ENCODE peak calls at places on chromosomes 7 and 10, in seven cellular contexts. P is lung, V is BE2C, I is OCI-LY7, U is GM12865, J is endothelial cell, Y is A549. G is an unnamed sample.

GRCh38 chr7:105693576-105693975 is 112.3 kb upstream of the EFCAB10 start:
- DNase-seq in P (no peak), V (no peak), I (no peak), U (no peak), J (no peak), Y (no peak), G (no peak)

GRCh38 chr7:67380858-67381257 is 384.2 kb downstream of the TYW1 start:
- DNase-seq in P (no peak), V (no peak), I (no peak), U (no peak), J (no peak), Y (no peak), G (no peak)

GRCh38 chr10:70812814-70813213 is 2.9 kb upstream of the SGPL1 start:
- DNase-seq in P (no peak), V (no peak), I (no peak), U (no peak), J (no peak), Y (no peak), G (no peak)

GRCh38 chr7:100521076-100521475 is 17.9 kb upstream of the AGFG2 start:
- DNase-seq in P (no peak), V (no peak), I (no peak), U (no peak), J (no peak), Y (no peak), G (no peak)

GRCh38 chr7:63925262-63925625 is 73.4 kb upstream of the ZNF722 start:
- DNase-seq in P (no peak), V (no peak), I (no peak), U (no peak), J (no peak), Y (no peak), G (no peak)

GRCh38 chr7:5667391-5667790 is 114.1 kb downstream of the RNF216 start:
- DNase-seq in P (no peak), V (peak; percentile 78), I (no peak), U (no peak), J (peak; percentile 62), Y (no peak), G (peak; percentile 7)

GRCh38 chr7:55100962-55101327 is 82.1 kb downstream of the EGFR start:
- DNase-seq in P (no peak), V (no peak), I (no peak), U (no peak), J (no peak), Y (no peak), G (no peak)

GRCh38 chr7:149799397-149800168 is 26.2 kb upstream of the ZNF467 start:
- DNase-seq in P (peak; percentile 35), V (peak; percentile 74), I (peak; percentile 63), U (peak; percentile 48), J (peak; percentile 69), Y (no peak), G (no peak)

GRCh38 chr7:105841866-105842265 is 34.5 kb downstream of the ATXN7L1 start:
- DNase-seq in P (no peak), V (no peak), I (no peak), U (no peak), J (no peak), Y (no peak), G (no peak)

GRCh38 chr7:97006951-97007861 is 1.9 kb downstream of the DLX6 start:
- DNase-seq in P (no peak), V (no peak), I (no peak), U (no peak), J (no peak), Y (no peak), G (no peak)

GRCh38 chr10:103789771-103790201 is 65.6 kb downstream of the SH3PXD2A start:
- DNase-seq in P (no peak), V (no peak), I (no peak), U (no peak), J (no peak), Y (no peak), G (no peak)

GRCh38 chr7:114085313-114085591 is 166.4 kb upstream of the PPP1R3A start:
- DNase-seq in P (no peak), V (no peak), I (no peak), U (no peak), J (no peak), Y (no peak), G (no peak)

GRCh38 chr10:74145133-74145532 is 5.5 kb downstream of the AP3M1 start:
- DNase-seq in P (no peak), V (no peak), I (no peak), U (no peak), J (no peak), Y (no peak), G (no peak)

GRCh38 chr7:25951414-25952276 is 200.4 kb upstream of the NFE2L3 start:
- DNase-seq in P (peak; percentile 30), V (no peak), I (no peak), U (no peak), J (peak; percentile 23), Y (peak; percentile 26), G (no peak)

GRCh38 chr7:47370461-47371042 is 211.4 kb downstream of the TNS3 start:
- DNase-seq in P (no peak), V (no peak), I (no peak), U (no peak), J (no peak), Y (no peak), G (no peak)

GRCh38 chr7:22295402-22296264 is 61.3 kb downstream of the RAPGEF5 start:
- DNase-seq in P (no peak), V (no peak), I (no peak), U (no peak), J (no peak), Y (no peak), G (no peak)
- TF ChIP-seq CTCF in P (peak; percentile 16), V (peak; percentile 15), I (no peak), U (no peak), J (no peak), Y (no peak), G (peak; percentile 36)

GRCh38 chr10:87873656-87874055 is 10.2 kb downstream of the PTEN start:
- DNase-seq in P (no peak), V (no peak), I (no peak), U (no peak), J (no peak), Y (no peak), G (no peak)

GRCh38 chr10:87872828-87873227 is 9.4 kb downstream of the PTEN start:
- DNase-seq in P (no peak), V (no peak), I (no peak), U (no peak), J (no peak), Y (no peak), G (no peak)

GRCh38 chr10:87868277-87868676 is 4.9 kb downstream of the PTEN start:
- DNase-seq in P (no peak), V (no peak), I (no peak), U (no peak), J (no peak), Y (no peak), G (no peak)

GRCh38 chr10:87867453-87867852 is 4.0 kb downstream of the PTEN start:
- DNase-seq in P (no peak), V (no peak), I (no peak), U (no peak), J (no peak), Y (no peak), G (no peak)

DNA sequence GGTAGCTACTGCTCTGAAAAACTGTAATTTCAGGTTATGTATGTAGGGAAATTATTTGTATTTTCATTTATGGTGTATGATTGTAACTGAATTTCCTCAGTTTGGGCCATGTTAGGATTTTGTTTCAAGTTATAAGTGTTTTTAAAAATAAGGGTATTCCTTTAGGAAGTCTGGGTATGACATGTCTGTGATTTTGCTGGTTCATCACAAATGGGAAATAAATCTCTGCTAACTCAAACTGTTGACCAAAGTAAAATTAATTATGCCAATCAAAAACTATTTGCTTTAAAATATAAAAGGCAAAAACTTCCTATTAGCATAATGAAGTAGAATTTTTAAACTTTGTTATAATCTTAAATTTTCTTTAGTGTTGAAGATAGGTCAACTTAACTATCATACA is 6.7 kb downstream of the PTEN start:
- DNase-seq in P (no peak), V (no peak), I (no peak), U (no peak), J (no peak), Y (no peak), G (no peak)
- TF ChIP-seq CTCF in P (no peak), V (no peak), I (no peak), U (no peak), J (no peak), Y (no peak), G (no peak)

GRCh38 chr7:46131916-46132795 is 211.1 kb upstream of the IGFBP3 start:
- DNase-seq in P (no peak), V (no peak), I (no peak), U (peak; percentile 44), J (no peak), Y (no peak), G (no peak)

GRCh38 chr7:46133076-46133475 is 212.0 kb upstream of the IGFBP3 start:
- DNase-seq in P (no peak), V (no peak), I (no peak), U (no peak), J (no peak), Y (no peak), G (no peak)

GRCh38 chr7:46126901-46127300 is 205.8 kb upstream of the IGFBP3 start:
- DNase-seq in P (no peak), V (no peak), I (no peak), U (no peak), J (no peak), Y (no peak), G (no peak)

GRCh38 chr7:46127805-46128204 is 206.7 kb upstream of the IGFBP3 start:
- DNase-seq in P (no peak), V (no peak), I (no peak), U (no peak), J (no peak), Y (no peak), G (no peak)

GRCh38 chr7:46129831-46130230 is 208.8 kb upstream of the IGFBP3 start:
- DNase-seq in P (no peak), V (no peak), I (peak; percentile 14), U (no peak), J (peak; percentile 18), Y (no peak), G (no peak)
- TF ChIP-seq CTCF in P (no peak), V (no peak), I (peak; percentile 68), U (no peak), J (peak; percentile 16), Y (peak; percentile 31), G (no peak)

DNA sequence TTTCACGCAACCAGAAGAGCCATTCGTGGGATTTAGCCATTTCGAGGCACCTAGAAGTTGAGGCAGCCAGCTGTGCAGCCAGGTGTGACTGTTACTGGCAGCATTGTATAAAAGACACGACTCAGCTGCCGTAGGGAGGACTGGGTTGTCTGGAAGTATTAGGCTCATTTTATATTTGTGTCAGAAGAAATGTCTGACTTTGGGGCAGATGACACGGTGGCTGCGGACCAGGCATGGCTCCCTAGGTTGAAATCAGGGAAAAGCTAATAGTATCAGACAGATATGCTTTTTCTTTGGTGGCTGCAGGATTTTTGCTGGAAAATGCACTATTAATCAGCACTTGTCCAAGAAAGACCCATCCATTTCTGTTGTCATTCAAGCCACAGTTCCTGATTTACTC is 4.2 kb upstream of the DPYSL4 start:
- DNase-seq in P (no peak), V (no peak), I (no peak), U (no peak), J (no peak), Y (no peak), G (no peak)
- TF ChIP-seq CTCF in P (no peak), V (no peak), I (no peak), U (no peak), J (no peak), Y (no peak), G (no peak)

GRCh38 chr10:89657302-89657701 is 12.3 kb upstream of the PANK1 start:
- DNase-seq in P (no peak), V (no peak), I (no peak), U (no peak), J (no peak), Y (no peak), G (no peak)
- TF ChIP-seq CTCF in P (no peak), V (no peak), I (no peak), U (no peak), J (no peak), Y (no peak), G (no peak)